ENCODE peak calls at places on chromosomes 1 and 21, in seven cellular contexts. G is Calu3; D is T1000; C is activated CD4-positive, alpha-beta T cell treated with anti-CD3 and anti-CD28 coated beads, Interleukin-2, amount 50 U/mL, for 1 hour; N is H7; L is stimulated activated CD4-positive, alpha-beta T cell treated with anti-CD3 and anti-CD28 coated beads, Interleukin-4, amount 100 ng/mL, for 4 hours; K is NCI-H2081. U is an unnamed sample.

GRCh38 chr21:8994640-8995511 is 1526.5 kb upstream of the TPTE start:
- DNase-seq in G (no peak), D (no peak), C (no peak), N (no peak), L (no peak), K (no peak), U (no peak)

GRCh38 chr1:33176362-33176850 is 5.4 kb downstream of the TRIM62 start:
- DNase-seq in G (no peak), D (peak), C (no peak), N (peak), L (no peak), K (no peak), U (no peak)

GRCh38 chr1:231757101-231757404 is 130.5 kb downstream of the DISC1 start:
- DNase-seq in G (no peak), D (no peak), C (no peak), N (no peak), L (no peak), K (no peak), U (no peak)

GRCh38 chr21:14583629-14584251 is 37.6 kb upstream of the SAMSN1 start:
- DNase-seq in G (no peak), D (no peak), C (no peak), N (no peak), L (no peak), K (no peak), U (no peak)

GRCh38 chr21:39022901-39023693 is 160.2 kb downstream of the PSMG1 start:
- DNase-seq in G (no peak), D (no peak), C (no peak), N (peak), L (no peak), K (peak), U (no peak)

GRCh38 chr1:1281533-1282321 is 1.5 kb downstream of the SCNN1D start:
- DNase-seq in G (peak), D (no peak), C (no peak), N (no peak), L (no peak), K (no peak), U (no peak)

GRCh38 chr1:157200451-157200850 is 62.3 kb upstream of the ETV3 start:
- DNase-seq in G (no peak), D (no peak), C (no peak), N (no peak), L (no peak), K (no peak), U (no peak)

GRCh38 chr1:79079770-79080169 is 73.2 kb upstream of the ADGRL4 start:
- DNase-seq in G (peak), D (no peak), C (no peak), N (no peak), L (no peak), K (no peak), U (no peak)

GRCh38 chr1:248807067-248807737 is 18.5 kb downstream of the SH3BP5L start:
- DNase-seq in G (peak), D (no peak), C (peak), N (peak), L (peak), K (no peak), U (peak)

GRCh38 chr1:22139817-22140216 is 3.1 kb downstream of the WNT4 start:
- DNase-seq in G (no peak), D (no peak), C (no peak), N (peak), L (no peak), K (no peak), U (no peak)

GRCh38 chr21:26491663-26492062 is 81.4 kb downstream of the CYYR1 start:
- DNase-seq in G (no peak), D (no peak), C (no peak), N (no peak), L (no peak), K (no peak), U (no peak)

GRCh38 chr21:31158789-31159581 is 120.7 kb upstream of the KRTAP19-8 start:
- DNase-seq in G (no peak), D (no peak), C (no peak), N (no peak), L (no peak), K (no peak), U (peak)

GRCh38 chr1:182507685-182508084 is 57.7 kb downstream of the RGSL1 start:
- DNase-seq in G (peak), D (no peak), C (no peak), N (no peak), L (no peak), K (no peak), U (no peak)

GRCh38 chr1:112673589-112674439 is 645 bp upstream of the MOV10 start:
- DNase-seq in G (peak), D (no peak), C (peak), N (no peak), L (no peak), K (no peak), U (peak)

GRCh38 chr1:227306689-227307088 is 11.6 kb downstream of the CDC42BPA start:
- DNase-seq in G (no peak), D (no peak), C (no peak), N (no peak), L (no peak), K (no peak), U (no peak)

GRCh38 chr1:94532077-94532476 is 9.5 kb downstream of the F3 start:
- DNase-seq in G (peak), D (no peak), C (no peak), N (no peak), L (no peak), K (no peak), U (no peak)

GRCh38 chr1:1308756-1309524 is 543 bp downstream of the PUSL1 start:
- DNase-seq in G (no peak), D (no peak), C (no peak), N (peak), L (no peak), K (no peak), U (peak)

GRCh38 chr1:45721207-45721606 is 29.2 kb downstream of the IPP start:
- DNase-seq in G (no peak), D (no peak), C (no peak), N (no peak), L (no peak), K (no peak), U (no peak)

GRCh38 chr1:244319283-244320132 is 132.2 kb downstream of the ADSS2 start:
- DNase-seq in G (no peak), D (no peak), C (peak), N (no peak), L (peak), K (no peak), U (peak)

GRCh38 chr1:183859865-183860264 is 54.9 kb downstream of the RGL1 start:
- DNase-seq in G (no peak), D (no peak), C (no peak), N (no peak), L (no peak), K (no peak), U (no peak)

GRCh38 chr1:162908236-162908635 is 47.3 kb upstream of the CCDC190 start:
- DNase-seq in G (no peak), D (no peak), C (no peak), N (no peak), L (no peak), K (no peak), U (no peak)

GRCh38 chr1:8974551-8974950 is 28.9 kb downstream of the CA6 start:
- DNase-seq in G (no peak), D (no peak), C (no peak), N (no peak), L (no peak), K (no peak), U (no peak)

GRCh38 chr21:23162213-23162946 is 2164.2 kb downstream of the NCAM2 start:
- DNase-seq in G (no peak), D (no peak), C (no peak), N (no peak), L (no peak), K (no peak), U (no peak)

GRCh38 chr1:111334169-111334568 is 43.5 kb downstream of the CHIA start:
- DNase-seq in G (peak), D (no peak), C (peak), N (peak), L (peak), K (no peak), U (peak)

GRCh38 chr1:89609781-89610456 is 23.0 kb upstream of the LRRC8C start:
- DNase-seq in G (no peak), D (no peak), C (peak), N (no peak), L (peak), K (no peak), U (peak)

GRCh38 chr1:229381234-229381633 is 38.4 kb upstream of the CCSAP start:
- DNase-seq in G (no peak), D (no peak), C (no peak), N (peak), L (no peak), K (peak), U (no peak)

GRCh38 chr1:186014370-186015030 is 280.3 kb downstream of the HMCN1 start:
- DNase-seq in G (no peak), D (no peak), C (no peak), N (no peak), L (no peak), K (no peak), U (no peak)

U was measured in central memory CD4-positive, alpha-beta T cell.